ENCODE peak calls at places on chromosomes 7 and 10, in seven cellular contexts. X is H9, W is transverse colon, Z is heart right ventricle, T is foreskin fibroblast, P is upper lobe of left lung, A is neural crest cell. Y is an unnamed sample.

GRCh38 chr7:130941322-130942210 is 207.6 kb upstream of the KLF14 start:
- DNase-seq in X (no peak), W (peak), Z (no peak), T (no peak), P (peak), A (no peak), Y (no peak)

GRCh38 chr10:102726274-102726673 is 11.8 kb downstream of the SFXN2 start:
- DNase-seq in X (no peak), W (no peak), Z (no peak), T (peak), P (peak), A (no peak), Y (no peak)

GRCh38 chr10:22805304-22805703 is 90.9 kb upstream of the PIP4K2A start:
- DNase-seq in X (no peak), W (no peak), Z (no peak), T (peak), P (no peak), A (no peak), Y (no peak)

GRCh38 chr10:82759050-82759449 is 884.1 kb downstream of the NRG3 start:
- DNase-seq in X (no peak), W (no peak), Z (no peak), T (no peak), P (no peak), A (no peak), Y (no peak)

GRCh38 chr10:95651346-95652115 is 5.0 kb downstream of the ALDH18A1 start:
- DNase-seq in X (no peak), W (no peak), Z (no peak), T (no peak), P (no peak), A (no peak), Y (no peak)

GRCh38 chr10:32851301-32851700 is 106.7 kb downstream of the ITGB1 start:
- DNase-seq in X (no peak), W (no peak), Z (no peak), T (no peak), P (no peak), A (no peak), Y (no peak)

GRCh38 chr10:62373995-62374861 is at the start of gene ZNF365:
- DNase-seq in X (peak), W (no peak), Z (peak), T (peak), P (no peak), A (peak), Y (peak)

GRCh38 chr10:34729619-34730018 is 85.5 kb downstream of the PARD3 start:
- DNase-seq in X (no peak), W (no peak), Z (no peak), T (no peak), P (no peak), A (no peak), Y (no peak)

GRCh38 chr7:4797858-4798705 is 22.7 kb downstream of the AP5Z1 start:
- DNase-seq in X (peak), W (peak), Z (no peak), T (peak), P (no peak), A (peak), Y (peak)

GRCh38 chr7:41574377-41574776 is 128.5 kb downstream of the INHBA start:
- DNase-seq in X (no peak), W (no peak), Z (no peak), T (peak), P (no peak), A (no peak), Y (no peak)

GRCh38 chr7:85185355-85186082 is 1.3 kb downstream of the SEMA3D start:
- DNase-seq in X (peak), W (peak), Z (peak), T (peak), P (peak), A (peak), Y (no peak)

GRCh38 chr7:1225462-1226154 is 7.1 kb upstream of the UNCX start:
- DNase-seq in X (peak), W (no peak), Z (no peak), T (no peak), P (no peak), A (no peak), Y (peak)

GRCh38 chr7:158745057-158745715 is 40.6 kb upstream of the NCAPG2 start:
- DNase-seq in X (no peak), W (no peak), Z (no peak), T (no peak), P (no peak), A (no peak), Y (no peak)

GRCh38 chr10:3990307-3990706 is 205.3 kb upstream of the KLF6 start:
- DNase-seq in X (no peak), W (no peak), Z (no peak), T (no peak), P (no peak), A (no peak), Y (no peak)

GRCh38 chr7:91634485-91635177 is 245.9 kb downstream of the MTERF1 start:
- DNase-seq in X (no peak), W (no peak), Z (no peak), T (no peak), P (no peak), A (no peak), Y (no peak)

GRCh38 chr10:62205750-62206399 is 62.8 kb downstream of the RTKN2 start:
- DNase-seq in X (no peak), W (no peak), Z (no peak), T (no peak), P (no peak), A (no peak), Y (no peak)

GRCh38 chr10:128152741-128153583 is 26.7 kb upstream of the MKI67 start:
- DNase-seq in X (peak), W (no peak), Z (no peak), T (no peak), P (no peak), A (no peak), Y (no peak)

GRCh38 chr7:28990200-28990960 is 32.2 kb upstream of the TRIL start:
- DNase-seq in X (no peak), W (no peak), Z (peak), T (no peak), P (no peak), A (no peak), Y (no peak)

GRCh38 chr7:91005861-91006260 is 258.4 kb upstream of the FZD1 start:
- DNase-seq in X (no peak), W (no peak), Z (no peak), T (no peak), P (no peak), A (no peak), Y (no peak)

DNA sequence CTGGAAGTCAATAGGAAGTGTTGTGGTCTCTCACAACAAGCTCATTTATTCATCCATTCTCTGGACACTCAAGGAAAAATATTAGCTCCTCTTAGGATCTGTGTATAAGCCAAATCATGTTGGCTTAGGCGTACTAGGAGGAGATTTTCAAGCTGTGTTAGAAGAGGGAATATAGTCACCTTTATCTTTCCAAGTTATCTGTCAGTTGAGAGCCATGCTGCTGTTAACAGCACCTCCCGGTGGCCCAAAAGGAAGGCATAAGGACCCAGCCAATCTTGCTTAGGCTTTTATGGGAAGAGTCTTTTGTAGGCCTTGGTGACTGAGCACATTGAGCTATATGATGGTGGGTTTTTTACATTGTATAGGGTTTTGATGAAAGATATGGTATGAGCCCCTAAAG is 220.0 kb downstream of the LRMDA start:
- DNase-seq in X (peak), W (peak), Z (no peak), T (no peak), P (no peak), A (no peak), Y (no peak)
- TF ChIP-seq CTCF in X (peak), W (peak), Z (no peak), T (peak), P (peak), A (no peak), Y (no peak)

DNA sequence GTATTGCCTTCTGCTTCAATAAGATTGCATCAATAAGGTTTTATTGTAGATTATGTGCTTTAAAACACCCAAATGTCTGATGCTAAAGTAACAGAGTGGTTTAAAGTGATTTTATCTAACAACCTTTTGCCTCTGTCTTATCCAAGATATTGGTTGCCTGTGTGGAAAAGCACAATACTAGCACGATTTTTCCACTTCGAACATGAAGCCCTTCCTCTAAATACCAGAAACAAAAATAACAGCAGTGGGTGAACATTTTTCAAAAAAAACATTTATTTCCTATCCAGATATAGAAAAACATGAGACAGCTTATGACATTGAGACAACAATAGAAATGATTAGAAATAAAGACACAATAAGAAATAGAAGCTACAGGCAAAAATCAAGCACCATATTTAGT is 59.5 kb upstream of the MDFIC start:
- DNase-seq in X (no peak), W (no peak), Z (no peak), T (no peak), P (no peak), A (no peak), Y (no peak)
- TF ChIP-seq CTCF in X (no peak), W (no peak), Z (no peak), T (no peak), P (no peak), A (no peak), Y (no peak)

DNA sequence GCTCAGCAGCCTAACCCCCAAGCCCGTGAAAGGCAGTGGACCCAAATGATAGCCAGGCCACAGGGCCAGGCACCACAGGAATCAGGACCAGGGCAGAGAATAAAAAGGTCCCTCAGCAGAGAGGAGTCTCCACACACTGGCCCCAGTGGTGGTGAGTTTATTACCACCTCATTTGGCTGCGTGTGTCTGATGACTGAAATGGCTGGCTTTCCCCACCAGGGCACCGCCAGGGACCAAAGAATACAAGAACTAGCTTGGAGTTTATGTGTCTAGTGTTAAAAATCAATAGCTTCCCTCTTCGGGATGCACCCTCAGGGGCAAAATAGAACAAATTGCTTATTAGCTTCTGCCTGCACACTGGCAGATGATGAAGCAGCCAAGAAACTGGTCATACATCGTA is 223.8 kb upstream of the ZMIZ1 start:
- DNase-seq in X (no peak), W (no peak), Z (no peak), T (no peak), P (no peak), A (no peak), Y (no peak)
- TF ChIP-seq CTCF in X (peak), W (no peak), Z (no peak), T (no peak), P (no peak), A (peak), Y (no peak)

DNA sequence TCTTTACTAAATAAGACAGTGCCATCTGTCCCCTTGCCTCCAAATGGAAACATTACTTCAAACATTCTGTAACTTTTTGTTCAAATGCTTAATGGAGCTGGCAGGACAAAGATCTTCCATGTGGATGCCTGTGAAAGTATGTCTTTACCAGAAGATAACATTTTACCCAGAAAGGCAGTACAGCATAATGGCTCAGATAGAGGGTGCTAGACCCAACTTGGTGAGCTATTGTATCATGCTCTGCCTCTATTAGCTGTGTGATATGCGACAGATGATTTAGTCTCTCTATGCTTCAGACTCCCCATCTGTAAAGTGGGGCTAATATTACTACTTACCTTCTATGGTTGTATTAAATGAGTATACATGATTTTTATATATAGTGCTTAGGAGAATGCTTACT is 8.8 kb upstream of the SMKR1 start:
- DNase-seq in X (no peak), W (no peak), Z (no peak), T (no peak), P (no peak), A (no peak), Y (no peak)
- TF ChIP-seq CTCF in X (peak), W (no peak), Z (no peak), T (no peak), P (no peak), A (no peak), Y (peak)

DNA sequence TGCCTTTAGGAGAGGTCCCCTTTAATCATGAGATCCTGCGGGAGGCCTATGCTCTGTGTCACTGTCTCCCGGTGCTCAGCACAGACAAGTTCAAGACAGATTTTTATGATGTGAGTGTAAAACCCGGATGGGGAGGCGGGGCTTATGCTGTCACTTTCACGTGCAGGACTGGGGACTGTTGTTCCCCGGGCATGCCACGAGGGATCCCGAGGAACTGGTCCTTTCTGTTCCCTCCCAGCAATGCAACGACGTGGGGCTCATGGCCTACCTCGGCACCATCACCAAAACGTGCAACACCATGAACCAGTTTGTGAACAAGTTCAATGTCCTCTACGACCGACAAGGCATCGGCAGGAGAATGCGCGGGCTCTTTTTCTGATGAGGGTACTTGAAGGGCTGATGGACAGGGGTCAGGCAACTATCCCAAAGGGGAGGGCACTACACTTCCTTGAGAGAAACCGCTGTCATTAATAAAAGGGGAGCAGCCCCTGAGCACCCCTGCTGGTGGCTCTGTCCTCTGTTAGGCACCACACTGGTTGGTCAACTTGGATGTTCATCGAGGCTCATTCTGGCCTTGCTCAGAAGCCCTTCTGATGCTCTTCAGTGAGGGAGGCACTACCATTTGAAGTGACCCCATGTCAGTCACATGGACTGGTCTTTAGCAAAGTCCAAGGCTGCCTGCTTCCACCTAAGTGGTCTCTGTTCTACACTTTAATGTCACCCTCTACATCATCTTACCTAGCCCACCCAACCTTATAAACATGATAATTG is 2.8 kb downstream of the COPS6 start:
- DNase-seq in X (peak), W (no peak), Z (no peak), T (peak), P (no peak), A (no peak), Y (no peak)
- TF ChIP-seq CTCF in X (peak), W (no peak), Z (no peak), T (no peak), P (no peak), A (no peak), Y (no peak)

DNA sequence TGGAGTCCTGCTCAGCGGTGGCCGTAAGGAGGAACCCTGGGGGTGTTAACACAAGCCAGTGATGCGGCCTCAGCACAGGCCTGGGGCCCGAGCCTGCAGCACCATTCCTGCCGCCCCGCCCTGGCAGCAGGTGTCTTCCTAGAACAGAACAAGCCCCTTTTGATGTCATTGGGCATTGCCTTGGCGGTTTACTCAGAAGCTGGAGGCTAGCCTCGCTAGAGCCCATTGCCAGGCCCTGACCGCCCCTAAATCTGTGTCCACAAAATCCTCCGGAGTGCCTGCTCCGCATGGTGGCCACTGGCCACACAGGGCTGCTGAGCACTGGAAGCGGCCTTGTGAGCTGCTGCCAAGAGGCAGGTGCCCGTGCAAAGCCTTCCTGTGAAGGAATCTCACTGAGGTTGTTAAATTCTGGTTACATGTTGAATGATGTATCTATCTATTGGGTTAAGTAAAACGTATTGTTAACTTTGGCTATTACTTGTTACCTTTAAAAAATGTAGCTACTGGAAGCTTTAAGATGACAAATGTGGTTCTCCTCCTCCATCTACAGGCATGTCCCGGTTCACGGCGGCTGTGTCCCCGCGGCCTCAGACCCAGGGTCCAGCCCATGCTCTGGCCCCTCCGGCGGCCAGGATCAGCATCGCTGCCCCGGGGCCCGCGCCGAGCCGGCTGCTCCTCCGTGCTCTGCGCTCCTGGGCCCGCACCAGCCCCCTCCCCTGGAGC is 1.2 kb upstream of the INPP5A start:
- DNase-seq in X (no peak), W (peak), Z (no peak), T (no peak), P (peak), A (no peak), Y (no peak)
- TF ChIP-seq CTCF in X (no peak), W (no peak), Z (no peak), T (no peak), P (no peak), A (no peak), Y (no peak)

DNA sequence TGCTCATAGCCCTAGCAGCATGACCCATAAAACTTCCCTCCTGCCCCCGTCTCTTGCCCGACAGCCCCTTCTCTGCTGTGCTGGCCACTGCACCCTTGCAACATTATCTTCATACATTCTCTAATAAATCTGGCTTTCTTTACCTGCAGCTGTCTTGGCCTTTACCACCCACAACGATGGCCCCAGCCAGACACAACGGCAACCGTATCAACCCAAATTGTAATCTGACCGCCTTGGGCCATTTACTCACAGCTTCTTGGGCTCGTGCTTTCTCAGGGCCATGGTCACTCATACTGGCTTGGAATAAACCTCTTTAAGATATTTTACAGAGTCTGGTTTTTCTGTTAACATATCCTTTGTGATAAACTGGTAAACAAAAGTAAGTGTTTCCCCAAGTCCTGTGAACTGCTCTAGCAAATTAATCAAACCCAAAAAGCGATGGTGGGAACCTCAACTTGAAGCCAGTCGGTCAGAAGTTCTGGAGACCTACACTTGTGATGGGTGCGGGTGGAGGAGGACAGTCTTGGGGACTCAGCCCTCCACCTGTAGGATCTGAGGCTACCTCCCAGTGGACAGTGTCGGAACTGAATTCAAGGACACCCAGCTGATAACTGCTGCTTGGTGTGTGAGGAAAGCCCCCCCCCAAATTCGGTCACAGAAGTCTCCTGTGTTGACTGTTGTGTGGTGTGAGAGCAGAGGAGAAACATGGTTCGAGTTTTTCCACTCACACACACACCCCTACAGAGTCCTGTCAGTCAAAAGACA is 87.6 kb upstream of the ATP6V0A4 start:
- DNase-seq in X (no peak), W (no peak), Z (no peak), T (no peak), P (no peak), A (no peak), Y (no peak)
- TF ChIP-seq CTCF in X (peak), W (no peak), Z (no peak), T (no peak), P (no peak), A (no peak), Y (no peak)

GRCh38 chr10:1370298-1370697 is 314.1 kb downstream of the WDR37 start:
- DNase-seq in X (no peak), W (no peak), Z (no peak), T (no peak), P (no peak), A (no peak), Y (no peak)

GRCh38 chr10:1367938-1368697 is 311.9 kb downstream of the WDR37 start:
- DNase-seq in X (no peak), W (no peak), Z (no peak), T (no peak), P (no peak), A (no peak), Y (no peak)

GRCh38 chr10:1369197-1369596 is 313.0 kb downstream of the WDR37 start:
- DNase-seq in X (no peak), W (no peak), Z (no peak), T (no peak), P (no peak), A (no peak), Y (no peak)

GRCh38 chr10:1369665-1370064 is 313.5 kb downstream of the WDR37 start:
- DNase-seq in X (no peak), W (no peak), Z (no peak), T (no peak), P (no peak), A (no peak), Y (no peak)

GRCh38 chr10:1368772-1369171 is 312.6 kb downstream of the WDR37 start:
- DNase-seq in X (peak), W (peak), Z (no peak), T (no peak), P (no peak), A (peak), Y (no peak)
- TF ChIP-seq CTCF in X (peak), W (peak), Z (peak), T (no peak), P (peak), A (peak), Y (no peak)

DNA sequence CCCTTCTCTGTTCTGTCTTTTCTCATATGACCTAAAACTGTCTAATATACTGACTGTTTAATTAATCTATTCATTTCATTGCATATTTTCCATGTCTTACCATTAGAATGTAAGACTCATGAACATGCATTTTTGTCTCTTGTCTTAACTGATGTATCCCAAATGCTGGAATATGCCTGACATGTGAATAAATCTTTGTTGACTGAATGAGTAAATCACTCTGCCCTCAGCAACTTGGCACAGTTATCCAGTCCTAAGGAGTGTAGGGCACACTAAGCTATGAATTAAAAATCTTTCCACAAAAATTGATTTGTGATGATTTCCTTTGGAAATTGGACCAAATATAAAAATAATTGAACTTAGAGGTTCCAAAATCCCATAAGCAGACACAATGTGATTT is 111.3 kb downstream of the ETV1 start:
- DNase-seq in X (no peak), W (no peak), Z (no peak), T (no peak), P (no peak), A (no peak), Y (no peak)
- TF ChIP-seq CTCF in X (no peak), W (no peak), Z (no peak), T (no peak), P (no peak), A (no peak), Y (no peak)